ENCODE peak calls at places on chromosome 14, in six cellular contexts. M is stimulated activated CD4-positive, alpha-beta T cell treated with anti-CD3 and anti-CD28 coated beads, Interleukin-1b, Interleukin-23, amount 100 ng/mL, for 24 hours; D is MM.1S; L is T-helper 2 cell treated with Interferon-gamma antibody and Interleukin-4, amounts not matched to agents 5 μg/mL and 100 μg/mL, for 36 hours; T is CD8-positive, alpha-beta memory T cell; V is activated naive CD8-positive, alpha-beta T cell treated with anti-CD3 and anti-CD28 coated beads, Interleukin-2, amount 50 U/mL, for 24 hours. N is an unnamed sample.

GRCh38 chr14:53127151-53127550 is 26.0 kb downstream of the DDHD1 start:
- DNase-seq in M (no peak), D (no peak), L (no peak), T (no peak), V (no peak), N (no peak)

GRCh38 chr14:75191100-75191499 is 14.7 kb upstream of the TMED10 start:
- DNase-seq in M (no peak), D (no peak), L (no peak), T (no peak), V (no peak), N (no peak)

GRCh38 chr14:55707365-55707804 is 127.4 kb downstream of the KTN1 start:
- DNase-seq in M (no peak), D (no peak), L (no peak), T (no peak), V (no peak), N (no peak)

GRCh38 chr14:100370003-100370402 is 46.9 kb downstream of the SLC25A47 start:
- DNase-seq in M (no peak), D (no peak), L (no peak), T (no peak), V (no peak), N (no peak)

GRCh38 chr14:68682166-68683103 is 110.4 kb downstream of the ZFP36L1 start:
- DNase-seq in M (no peak), D (no peak), L (no peak), T (no peak), V (peak), N (no peak)

GRCh38 chr14:97312910-97313309 is 515.7 kb downstream of the VRK1 start:
- DNase-seq in M (no peak), D (no peak), L (no peak), T (no peak), V (no peak), N (no peak)

GRCh38 chr14:21047378-21047781 is 5.2 kb downstream of the RNASE7 start:
- DNase-seq in M (no peak), D (no peak), L (no peak), T (no peak), V (no peak), N (no peak)

GRCh38 chr14:99769799-99770198 is 23.4 kb upstream of the EML1 start:
- DNase-seq in M (no peak), D (no peak), L (no peak), T (no peak), V (no peak), N (no peak)

GRCh38 chr14:33110737-33111443 is 172.2 kb downstream of the NPAS3 start:
- DNase-seq in M (no peak), D (peak), L (no peak), T (no peak), V (no peak), N (no peak)

GRCh38 chr14:23281247-23281646 is 4.7 kb downstream of the HOMEZ start:
- DNase-seq in M (no peak), D (no peak), L (no peak), T (no peak), V (no peak), N (no peak)

GRCh38 chr14:68306934-68307758 is 485.7 kb downstream of the ZFP36L1 start:
- DNase-seq in M (no peak), D (no peak), L (no peak), T (no peak), V (no peak), N (no peak)

GRCh38 chr14:69887740-69888657 is 8.8 kb downstream of the SMOC1 start:
- DNase-seq in M (no peak), D (no peak), L (no peak), T (no peak), V (no peak), N (no peak)

GRCh38 chr14:70685480-70686197 is 43.9 kb downstream of the TTC9 start:
- DNase-seq in M (no peak), D (no peak), L (no peak), T (no peak), V (no peak), N (no peak)

GRCh38 chr14:95156765-95157194 is 549 bp downstream of the DICER1 start:
- DNase-seq in M (peak), D (peak), L (no peak), T (no peak), V (peak), N (no peak)

GRCh38 chr14:65357091-65357490 is 55.4 kb upstream of the FUT8 start:
- DNase-seq in M (no peak), D (peak), L (no peak), T (no peak), V (no peak), N (no peak)

GRCh38 chr14:25122188-25122587 is 72.2 kb upstream of the STXBP6 start:
- DNase-seq in M (no peak), D (no peak), L (no peak), T (no peak), V (no peak), N (no peak)

GRCh38 chr14:69038449-69039286 is 59.6 kb upstream of the ACTN1 start:
- DNase-seq in M (no peak), D (no peak), L (no peak), T (no peak), V (no peak), N (no peak)

GRCh38 chr14:69692542-69693053 is 74.3 kb upstream of the SRSF5 start:
- DNase-seq in M (no peak), D (no peak), L (no peak), T (no peak), V (no peak), N (no peak)

GRCh38 chr14:68862954-68863594 is 70.2 kb upstream of the ZFP36L1 start:
- DNase-seq in M (peak), D (peak), L (peak), T (peak), V (peak), N (peak)

GRCh38 chr14:32186248-32186647 is 15.6 kb upstream of the RNU6-7 start:
- DNase-seq in M (no peak), D (peak), L (no peak), T (no peak), V (no peak), N (no peak)

GRCh38 chr14:37588956-37589737 is 5.9 kb downstream of the FOXA1 start:
- DNase-seq in M (no peak), D (no peak), L (no peak), T (no peak), V (no peak), N (no peak)